ENCODE peak calls at places on chromosomes 4 and X, in ten cellular contexts. A is T follicular helper cell; T is activated CD4-positive, alpha-beta T cell treated with anti-CD3 and anti-CD28 coated beads for 24 hours; Z is GOT3; L is HT1080; Y is stimulated activated CD4-positive, alpha-beta T cell treated with anti-CD3 and anti-CD28 coated beads, Interleukin-15, amount 100 ng/mL, for 1 hour; E is aorta; R is prostate gland; N is naive B cell; F is EH. G is an unnamed sample.

GRCh38 chr4:18777190-18777589 is 755.6 kb upstream of the LCORL start:
- DNase-seq in A (no peak), T (no peak), Z (no peak), L (no peak), Y (no peak), E (no peak), R (no peak), N (no peak), F (no peak), G (no peak)

GRCh38 chrX:57821703-57822375 is 88.4 kb downstream of the ZXDA start:
- DNase-seq in A (peak; percentile 21), T (no peak), Z (no peak), L (peak; percentile 11), Y (no peak), E (no peak), R (peak; percentile 25), N (peak; percentile 29), F (peak; percentile 62), G (peak; percentile 2)

GRCh38 chr4:86685401-86685800 is 91.3 kb downstream of the PTPN13 start:
- DNase-seq in A (no peak), T (no peak), Z (no peak), L (no peak), Y (no peak), E (no peak), R (no peak), N (no peak), F (peak; percentile 56), G (no peak)

GRCh38 chrX:101219116-101219839 is at the start of gene DRP2:
- DNase-seq in A (no peak), T (no peak), Z (no peak), L (peak; percentile 59), Y (no peak), E (no peak), R (no peak), N (no peak), F (peak; percentile 38), G (no peak)

GRCh38 chr4:52555356-52555716 is 103.8 kb downstream of the USP46 start:
- DNase-seq in A (no peak), T (no peak), Z (no peak), L (no peak), Y (no peak), E (no peak), R (no peak), N (no peak), F (no peak), G (no peak)

GRCh38 chr4:71294301-71294700 is 44.5 kb upstream of the SLC4A4 start:
- DNase-seq in A (no peak), T (no peak), Z (no peak), L (no peak), Y (no peak), E (no peak), R (no peak), N (no peak), F (peak; percentile 55), G (no peak)

GRCh38 chr4:4781936-4782754 is 77.3 kb upstream of the MSX1 start:
- DNase-seq in A (no peak), T (no peak), Z (no peak), L (peak; percentile 70), Y (no peak), E (no peak), R (no peak), N (no peak), F (peak; percentile 84), G (no peak)

GRCh38 chr4:126047114-126047513 is 732.4 kb downstream of the FAT4 start:
- DNase-seq in A (no peak), T (no peak), Z (no peak), L (no peak), Y (no peak), E (no peak), R (no peak), N (no peak), F (no peak), G (no peak)

GRCh38 chr4:89077806-89078205 is 20.8 kb upstream of the FAM13A start:
- DNase-seq in A (no peak), T (no peak), Z (no peak), L (no peak), Y (no peak), E (no peak), R (no peak), N (no peak), F (peak; percentile 28), G (no peak)

GRCh38 chr4:140326395-140326993 is 47.0 kb upstream of the SCOC start:
- DNase-seq in A (no peak), T (no peak), Z (no peak), L (peak; percentile 39), Y (no peak), E (no peak), R (no peak), N (no peak), F (peak; percentile 62), G (no peak)

GRCh38 chrX:101241531-101241930 is 21.9 kb downstream of the DRP2 start:
- DNase-seq in A (no peak), T (no peak), Z (no peak), L (no peak), Y (no peak), E (no peak), R (no peak), N (no peak), F (no peak), G (no peak)

GRCh38 chr4:76753814-76754213 is 144.1 kb downstream of the SOWAHB start:
- DNase-seq in A (no peak), T (no peak), Z (peak; percentile 2), L (peak; percentile 96), Y (no peak), E (no peak), R (no peak), N (no peak), F (peak; percentile 99), G (no peak)

GRCh38 chrX:111052478-111052877 is 43.5 kb upstream of the PAK3 start:
- DNase-seq in A (no peak), T (no peak), Z (no peak), L (peak; percentile 7), Y (no peak), E (no peak), R (no peak), N (no peak), F (no peak), G (no peak)

GRCh38 chr4:57080781-57081650 is 29.2 kb downstream of the IGFBP7 start:
- DNase-seq in A (no peak), T (no peak), Z (no peak), L (peak; percentile 95), Y (no peak), E (peak; percentile 76), R (peak; percentile 20), N (no peak), F (peak; percentile 100), G (no peak)

GRCh38 chrX:29617276-29617675 is 598.1 kb upstream of the MAGEB2 start:
- DNase-seq in A (no peak), T (no peak), Z (no peak), L (peak; percentile 51), Y (no peak), E (no peak), R (no peak), N (no peak), F (peak; percentile 26), G (no peak)

GRCh38 chr4:65502151-65502691 is 168.1 kb downstream of the EPHA5 start:
- DNase-seq in A (no peak), T (no peak), Z (no peak), L (peak; percentile 31), Y (no peak), E (no peak), R (no peak), N (no peak), F (peak; percentile 86), G (no peak)

GRCh38 chrX:70166601-70167590 is 10.4 kb upstream of the DGAT2L6 start:
- DNase-seq in A (no peak), T (no peak), Z (no peak), L (peak; percentile 86), Y (no peak), E (no peak), R (no peak), N (no peak), F (peak; percentile 69), G (no peak)

GRCh38 chr4:158630893-158631292 is 40.8 kb downstream of the C4orf46 start:
- DNase-seq in A (no peak), T (no peak), Z (no peak), L (peak; percentile 45), Y (no peak), E (no peak), R (no peak), N (no peak), F (peak; percentile 70), G (no peak)

GRCh38 chrX:44344687-44345086 is 1.2 kb upstream of the EFHC2 start:
- DNase-seq in A (no peak), T (no peak), Z (no peak), L (no peak), Y (no peak), E (no peak), R (no peak), N (peak; percentile 8), F (no peak), G (no peak)

GRCh38 chrX:122501652-122502051 is 682.4 kb upstream of the GRIA3 start:
- DNase-seq in A (no peak), T (no peak), Z (no peak), L (no peak), Y (no peak), E (no peak), R (no peak), N (no peak), F (no peak), G (no peak)

GRCh38 chrX:76109654-76110053 is 63.2 kb upstream of the PBDC1 start:
- DNase-seq in A (no peak), T (no peak), Z (no peak), L (no peak), Y (no peak), E (no peak), R (no peak), N (no peak), F (no peak), G (no peak)

GRCh38 chr4:54062392-54062791 is 2.0 kb downstream of the CHIC2 start:
- DNase-seq in A (no peak), T (no peak), Z (no peak), L (no peak), Y (no peak), E (no peak), R (no peak), N (no peak), F (no peak), G (no peak)

GRCh38 chr4:8939887-8940742 is 68.5 kb upstream of the HMX1 start:
- DNase-seq in A (no peak), T (no peak), Z (no peak), L (no peak), Y (no peak), E (no peak), R (no peak), N (no peak), F (no peak), G (no peak)

GRCh38 chr4:123785515-123785914 is 388.9 kb downstream of the SPRY1 start:
- DNase-seq in A (no peak), T (no peak), Z (no peak), L (peak; percentile 27), Y (no peak), E (peak; percentile 74), R (no peak), N (no peak), F (peak; percentile 90), G (no peak)

GRCh38 chr4:59094505-59094904 is 1984.3 kb upstream of the IGFBP7 start:
- DNase-seq in A (no peak), T (no peak), Z (no peak), L (no peak), Y (no peak), E (no peak), R (no peak), N (no peak), F (no peak), G (no peak)

GRCh38 chr4:186715077-186715476 is 8.6 kb downstream of the FAT1 start:
- DNase-seq in A (no peak), T (no peak), Z (no peak), L (no peak), Y (no peak), E (no peak), R (no peak), N (no peak), F (no peak), G (no peak)

GRCh38 chr4:86594559-86595425 is 677 bp downstream of the PTPN13 start:
- DNase-seq in A (no peak), T (no peak), Z (peak; percentile 13), L (peak; percentile 60), Y (no peak), E (peak; percentile 59), R (peak; percentile 48), N (peak; percentile 12), F (peak; percentile 97), G (peak; percentile 34)

GRCh38 chr4:108972613-108973283 is 209.9 kb upstream of the ETNPPL start:
- DNase-seq in A (no peak), T (no peak), Z (no peak), L (no peak), Y (no peak), E (no peak), R (no peak), N (no peak), F (no peak), G (no peak)

G was measured in caudate nucleus.